ENCODE peak calls at places on chromosomes 11 and 22, in seven cellular contexts. J, C, S, N, Q, Y and H are unnamed samples.

GRCh38 chr11:112725636-112726035 is 235.6 kb upstream of the NCAM1 start:
- DNase-seq in Y (no peak), C (no peak), J (no peak), Q (no peak), N (no peak), S (no peak), H (no peak)

GRCh38 chr11:69375316-69376154 is 81.6 kb downstream of the MYEOV start:
- DNase-seq in N (no peak), Y (no peak), C (peak), Q (no peak), S (no peak), J (no peak), H (no peak)

GRCh38 chr11:115391598-115391997 is 112.6 kb downstream of the CADM1 start:
- DNase-seq in N (no peak), C (no peak), Y (no peak), S (peak), Q (no peak), J (no peak), H (no peak)

GRCh38 chr22:23750744-23751440 is at the start of gene ZNF70:
- DNase-seq in C (peak), J (peak), Y (peak), Q (peak), N (peak), S (peak), H (peak)

GRCh38 chr22:50408311-50408710 is 65.2 kb downstream of the PPP6R2 start:
- DNase-seq in N (no peak), Y (no peak), Q (no peak), C (no peak), S (no peak), J (no peak), H (no peak)

GRCh38 chr11:64264371-64264852 is 13.1 kb downstream of the PLCB3 start:
- DNase-seq in S (no peak), Q (no peak), Y (no peak), N (no peak), C (no peak), J (no peak), H (no peak)

GRCh38 chr11:66020618-66021357 is 5.5 kb downstream of the CATSPER1 start:
- DNase-seq in Y (no peak), C (peak), S (no peak), N (no peak), Q (peak), J (no peak), H (peak)

GRCh38 chr22:45865561-45866397 is 111.2 kb downstream of the WNT7B start:
- DNase-seq in Q (no peak), J (no peak), N (no peak), Y (no peak), S (no peak), C (peak), H (no peak)

GRCh38 chr11:65625628-65626342 is 10.2 kb downstream of the PCNX3 start:
- DNase-seq in S (peak), Q (peak), N (peak), C (no peak), J (peak), Y (peak), H (peak)

GRCh38 chr11:3205261-3206127 is 13.1 kb downstream of the MRGPRG start:
- DNase-seq in Y (no peak), N (no peak), S (no peak), J (no peak), Q (no peak), C (no peak), H (no peak)

GRCh38 chr11:117228091-117228490 is 3.8 kb downstream of the PCSK7 start:
- DNase-seq in J (no peak), Y (no peak), N (no peak), C (no peak), Q (no peak), S (no peak), H (no peak)